ENCODE peak calls at places on chromosomes 4 and X, in four cellular contexts. V, O, S and B are unnamed samples. For H3K36me3, the result is how much of the 10 kb centered on the place peaks cover.

GRCh38 chrX:136525738-136526606 is 6.0 kb upstream of the VGLL1 start:
- DNase-seq in V (peak), O (peak), S (peak), B (no peak)

GRCh38 chrX:97628807-97629596 is 745.3 kb downstream of the RPA4 start:
- DNase-seq in V (no peak), O (no peak), S (no peak), B (no peak)

GRCh38 chr4:5365071-5366008 is 314.1 kb downstream of the STK32B start:
- DNase-seq in V (peak), O (no peak), S (no peak), B (no peak)

GRCh38 chr4:157810137-157810774 is 362.6 kb downstream of the GASK1B start:
- DNase-seq in V (no peak), O (no peak), S (no peak), B (no peak)

GRCh38 chr4:116520886-116521285 is 564.5 kb downstream of the TRAM1L1 start:
- DNase-seq in V (no peak), O (no peak), S (no peak), B (no peak)

GRCh38 chr4:162403956-162404355 is 240.2 kb upstream of the FSTL5 start:
- DNase-seq in V (no peak), O (no peak), S (no peak), B (no peak)

GRCh38 chr4:124111922-124112321 is 600.6 kb downstream of the ANKRD50 start:
- DNase-seq in V (peak), O (no peak), S (no peak), B (no peak)

GRCh38 chr4:142475663-142476062 is 370.4 kb downstream of the INPP4B start:
- DNase-seq in V (peak), O (no peak), S (no peak), B (no peak)

GRCh38 chr4:105536601-105537000 is 15.8 kb upstream of the ARHGEF38 start:
- DNase-seq in V (no peak), O (no peak), S (no peak), B (no peak)

GRCh38 chr4:91830681-91831395 is 472.9 kb upstream of the GRID2 start:
- DNase-seq in V (no peak), O (no peak), S (no peak), B (no peak)

GRCh38 chr4:185587444-185588161 is 52.3 kb upstream of the PDLIM3 start:
- DNase-seq in V (peak), O (no peak), S (peak), B (no peak)

GRCh38 chrX:101260435-101260834 is 30.7 kb downstream of the TAF7L start:
- DNase-seq in V (no peak), O (no peak), S (no peak), B (no peak)

GRCh38 chr4:78235800-78236199 is 178.7 kb downstream of the FRAS1 start:
- DNase-seq in V (no peak), O (no peak), S (no peak), B (no peak)

GRCh38 chr4:73315091-73315490 is 56.5 kb upstream of the ANKRD17 start:
- DNase-seq in V (peak), O (no peak), S (no peak), B (no peak)

GRCh38 chrX:148495156-148495555 is 5.3 kb upstream of the AFF2 start:
- DNase-seq in V (no peak), O (no peak), S (no peak), B (no peak)

GRCh38 chrX:130799393-130799792 is 103.6 kb downstream of the ENOX2 start:
- DNase-seq in V (peak), O (no peak), S (no peak), B (no peak)

GRCh38 chr4:84673475-84674230 is 90.7 kb downstream of the CDS1 start:
- DNase-seq in V (peak), O (no peak), S (no peak), B (no peak)

GRCh38 chrX:123698979-123699378 is 33.9 kb downstream of the THOC2 start:
- DNase-seq in V (peak), O (no peak), S (no peak), B (no peak)

GRCh38 chrX:31931225-31931624 is 859.4 kb upstream of the FTHL17 start:
- DNase-seq in V (peak), O (no peak), S (no peak), B (no peak)

GRCh38 chr4:24266951-24267577 is 317.3 kb downstream of the DHX15 start:
- DNase-seq in V (peak), O (no peak), S (no peak), B (no peak)

GRCh38 chrX:45771560-45772340 is 571.1 kb upstream of the DIPK2B start:
- DNase-seq in V (peak), O (peak), S (no peak), B (no peak)

GRCh38 chrX:5458300-5458699 is 770.4 kb downstream of the NLGN4X start:
- DNase-seq in V (no peak), O (no peak), S (no peak), B (no peak)

GRCh38 chrX:40012800-40013682 is 84.7 kb downstream of the BCOR start:
- DNase-seq in V (peak), O (peak), S (peak), B (no peak)

GRCh38 chrX:40011483-40012038 is 86.2 kb downstream of the BCOR start:
- DNase-seq in V (no peak), O (no peak), S (no peak), B (no peak)

GRCh38 chrX:40009890-40010289 is 87.9 kb downstream of the BCOR start:
- DNase-seq in V (no peak), O (no peak), S (no peak), B (no peak)

GRCh38 chrX:40010550-40011364 is 87.0 kb downstream of the BCOR start:
- DNase-seq in V (no peak), O (no peak), S (no peak), B (no peak)

GRCh38 chrX:40012039-40012799 is 85.5 kb downstream of the BCOR start:
- DNase-seq in V (peak), O (no peak), S (peak), B (no peak)
- TF ChIP-seq POLR2A in V (no peak), O (no peak), S (no peak), B (no peak)

GRCh38 chr4:30866444-30866843 is 146.3 kb downstream of the PCDH7 start:
- DNase-seq in V (peak), O (no peak), S (no peak), B (no peak)
- H3K4me3 ChIP-seq in V (no peak), O (no peak), S (no peak), B (no peak)

GRCh38 chr4:8390604-8391003 is 49.9 kb downstream of the ACOX3 start:
- DNase-seq in V (no peak), O (no peak), S (no peak), B (no peak)
- H3K36me3 ChIP-seq in V (under half), O (under half), S (half or more), B (half or more)

GRCh38 chrX:87580862-87581261 is 63.3 kb downstream of the KLHL4 start:
- DNase-seq in V (no peak), O (no peak), S (no peak), B (no peak)
- TF ChIP-seq POLR2A in V (no peak), O (no peak), S (no peak), B (no peak)

GRCh38 chr4:40190465-40190864 is 6.4 kb upstream of the RHOH start:
- DNase-seq in V (no peak), O (no peak), S (no peak), B (no peak)
- H3K4me3 ChIP-seq in V (no peak), O (no peak), S (no peak), B (peak)

DNA sequence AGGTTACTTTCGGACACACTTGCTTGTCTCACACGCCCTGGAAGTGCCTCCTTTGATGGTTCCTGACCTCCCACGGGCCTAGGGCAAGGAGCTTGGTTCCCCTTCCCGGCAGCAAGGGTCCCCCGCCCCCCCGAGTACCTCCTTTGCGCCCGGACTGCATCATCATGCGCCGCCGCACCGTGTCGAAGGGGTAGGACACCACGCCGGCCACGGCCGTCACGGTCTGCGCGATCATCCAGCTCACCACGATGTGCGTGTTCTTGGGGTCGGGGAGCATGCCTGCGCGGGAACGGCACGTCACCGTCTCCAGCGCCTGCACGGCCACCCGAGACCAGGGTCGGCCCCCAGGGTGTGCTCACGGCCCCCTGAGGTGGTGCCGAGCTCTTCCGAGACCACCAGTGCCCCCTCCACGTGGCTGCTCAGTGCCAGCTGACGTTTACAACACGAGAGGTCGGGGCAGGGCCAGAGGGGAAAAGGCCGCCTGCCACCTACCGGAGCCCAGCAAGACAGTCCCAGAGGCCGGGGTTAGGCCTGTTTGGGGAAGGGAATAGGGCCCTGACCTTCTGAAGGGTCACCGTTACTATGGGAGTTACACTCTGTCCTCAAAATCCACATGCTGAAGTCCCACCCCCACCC is 4.7 kb downstream of the SLC25A6 start:
- DNase-seq in V (no peak), O (peak), S (peak), B (no peak)
- H3K36me3 ChIP-seq in V (half or more), O (under half), S (half or more), B (half or more)

GRCh38 chr4:119025916-119026661 is 109.5 kb upstream of the MYOZ2 start:
- DNase-seq in V (peak), O (peak), S (peak), B (no peak)
- TF ChIP-seq POLR2A in V (no peak), O (no peak), S (no peak), B (no peak)

GRCh38 chrX:88024022-88024421 is 506.4 kb downstream of the KLHL4 start:
- DNase-seq in V (no peak), O (no peak), S (no peak), B (no peak)
- H3K4me3 ChIP-seq in V (no peak), O (no peak), S (no peak), B (no peak)

GRCh38 chr4:6876440-6876839 is 33.2 kb upstream of the TBC1D14 start:
- DNase-seq in V (peak), O (no peak), S (no peak), B (no peak)
- H3K36me3 ChIP-seq in V (half or more), O (under half), S (half or more), B (under half)

GRCh38 chrX:116289592-116289991 is 119.0 kb downstream of the AGTR2 start:
- DNase-seq in V (no peak), O (no peak), S (no peak), B (no peak)

GRCh38 chrX:116290359-116290758 is 119.8 kb downstream of the AGTR2 start:
- DNase-seq in V (no peak), O (no peak), S (no peak), B (no peak)

GRCh38 chrX:116292183-116292582 is 121.6 kb downstream of the AGTR2 start:
- DNase-seq in V (no peak), O (no peak), S (no peak), B (no peak)
- TF ChIP-seq POLR2A in V (no peak), O (no peak), S (no peak), B (no peak)